ENCODE peak calls at places on chromosomes 12 and 14, in ten cellular contexts. I is CD8-positive, alpha-beta memory T cell; Y is dermis microvascular lymphatic vessel endothelial cell; O is kidney glomerular epithelial cell; Z is lower leg skin; J is cerebellum; C is C1 segment of cervical spinal cord; E is globus pallidus; F is Right ventricle myocardium superior; X is stimulated activated CD8-positive, alpha-beta memory T cell treated with anti-CD3 and anti-CD28 coated beads, Interleukin-4, amount 100 ng/mL, for 24 hours. H is an unnamed sample.

GRCh38 chr12:111320233-111321050 is 48.5 kb downstream of the PHETA1 start:
- DNase-seq in I (no peak), Y (no peak), O (no peak), Z (no peak), J (no peak), C (no peak), E (no peak), F (no peak), X (no peak), H (no peak)

GRCh38 chr12:10867381-10867780 is 16.7 kb downstream of the PRH1 start:
- DNase-seq in I (no peak), Y (no peak), O (peak), Z (no peak), J (no peak), C (no peak), E (no peak), F (no peak), X (no peak), H (no peak)

GRCh38 chr14:75042040-75042439 is 9.2 kb downstream of the MLH3 start:
- DNase-seq in I (no peak), Y (peak), O (no peak), Z (no peak), J (no peak), C (no peak), E (no peak), F (no peak), X (no peak), H (no peak)

GRCh38 chr14:31251028-31251958 is 43.7 kb upstream of the HECTD1 start:
- DNase-seq in I (no peak), Y (no peak), O (no peak), Z (no peak), J (no peak), C (no peak), E (no peak), F (no peak), X (no peak), H (no peak)

GRCh38 chr12:132142679-132143327 is 1.3 kb downstream of the DDX51 start:
- DNase-seq in I (no peak), Y (no peak), O (no peak), Z (peak), J (no peak), C (no peak), E (no peak), F (no peak), X (no peak), H (no peak)

GRCh38 chr12:10182662-10183061 is 3.8 kb downstream of the TMEM52B start:
- DNase-seq in I (no peak), Y (no peak), O (no peak), Z (no peak), J (no peak), C (no peak), E (no peak), F (no peak), X (no peak), H (peak)

GRCh38 chr14:52473557-52473956 is 78.7 kb downstream of the TXNDC16 start:
- DNase-seq in I (no peak), Y (peak), O (peak), Z (no peak), J (no peak), C (no peak), E (no peak), F (no peak), X (no peak), H (peak)

GRCh38 chr12:120767071-120768024 is 41.7 kb downstream of the ACADS start:
- DNase-seq in I (no peak), Y (no peak), O (no peak), Z (no peak), J (no peak), C (no peak), E (no peak), F (no peak), X (no peak), H (no peak)

GRCh38 chr14:68598621-68599447 is 194.0 kb downstream of the ZFP36L1 start:
- DNase-seq in I (no peak), Y (peak), O (peak), Z (peak), J (peak), C (peak), E (peak), F (peak), X (no peak), H (peak)

GRCh38 chr14:72332054-72332453 is 399.8 kb downstream of the RGS6 start:
- DNase-seq in I (no peak), Y (no peak), O (no peak), Z (no peak), J (no peak), C (no peak), E (no peak), F (no peak), X (no peak), H (no peak)

GRCh38 chr14:69043007-69043444 is 63.9 kb upstream of the ACTN1 start:
- DNase-seq in I (no peak), Y (no peak), O (no peak), Z (peak), J (no peak), C (peak), E (peak), F (peak), X (no peak), H (peak)

GRCh38 chr12:50764116-50764860 is 387 bp downstream of the ATF1 start:
- DNase-seq in I (peak), Y (peak), O (peak), Z (no peak), J (peak), C (peak), E (peak), F (peak), X (peak), H (peak)